ENCODE peak calls at places on chromosomes 7 and 10, in seven cellular contexts. J, Z, K, D, U, I and N are unnamed samples.

GRCh38 chr10:97708167-97708566 is 5.4 kb upstream of the MARVELD1 start:
- DNase-seq in J (no peak), Z (no peak), K (no peak), D (no peak), U (no peak), I (no peak), N (no peak)

GRCh38 chr7:137295925-137296324 is 47.6 kb downstream of the PTN start:
- DNase-seq in J (no peak), Z (no peak), K (no peak), D (no peak), U (no peak), I (no peak), N (no peak)

GRCh38 chr7:44489955-44490350 is 505 bp downstream of the NUDCD3 start:
- DNase-seq in J (no peak), Z (no peak), K (no peak), D (no peak), U (no peak), I (no peak), N (no peak)

GRCh38 chr10:85524001-85524400 is 842.6 kb downstream of the GRID1 start:
- DNase-seq in J (peak), Z (no peak), K (no peak), D (no peak), U (no peak), I (no peak), N (no peak)

GRCh38 chr10:77029684-77030407 is 607.8 kb downstream of the KCNMA1 start:
- DNase-seq in J (no peak), Z (no peak), K (no peak), D (no peak), U (no peak), I (no peak), N (no peak)

GRCh38 chr7:105224884-105225651 is 163.7 kb downstream of the SRPK2 start:
- DNase-seq in J (peak), Z (peak), K (no peak), D (no peak), U (no peak), I (no peak), N (no peak)

GRCh38 chr7:66152538-66153191 is 38.0 kb downstream of the CRCP start:
- DNase-seq in J (peak), Z (no peak), K (no peak), D (no peak), U (no peak), I (no peak), N (no peak)

GRCh38 chr10:110457851-110458582 is 39.7 kb upstream of the DUSP5 start:
- DNase-seq in J (no peak), Z (no peak), K (no peak), D (no peak), U (no peak), I (no peak), N (no peak)

GRCh38 chr10:80474920-80475319 is 20.8 kb downstream of the TSPAN14 start:
- DNase-seq in J (no peak), Z (no peak), K (no peak), D (no peak), U (no peak), I (no peak), N (no peak)

GRCh38 chr10:124666494-124666893 is 77.7 kb downstream of the FAM53B start:
- DNase-seq in J (no peak), Z (no peak), K (no peak), D (no peak), U (no peak), I (no peak), N (no peak)